ENCODE peak calls at places on chromosomes 16 and 17, in seven cellular contexts. S is GM18507; V is stimulated activated CD8-positive, alpha-beta memory T cell treated with anti-CD3 and anti-CD28 coated beads, Interleukin-12 subunit alpha, Interleukin-12 subunit beta, amount 100 ng/mL, for 4 hours; F is amygdala; H is CD8-positive, alpha-beta T cell; R is HTR-8/SVneo; A is psoas muscle. W is an unnamed sample.

GRCh38 chr17:44170499-44171201 is at the start of gene ASB16:
- DNase-seq in R (no peak), A (peak), V (no peak), F (no peak), H (no peak), S (no peak), W (no peak)

GRCh38 chr17:64355536-64356303 is 34.9 kb downstream of the PECAM1 start:
- DNase-seq in A (peak), R (no peak), F (no peak), H (no peak), V (no peak), S (no peak), W (no peak)

GRCh38 chr16:46901709-46902108 is 17.5 kb downstream of the GPT2 start:
- DNase-seq in F (no peak), V (no peak), A (no peak), S (no peak), H (no peak), R (no peak), W (no peak)

GRCh38 chr16:4550587-4550986 is 5.6 kb upstream of the C16orf96 start:
- DNase-seq in R (no peak), V (no peak), A (no peak), H (no peak), S (no peak), F (no peak), W (no peak)

GRCh38 chr16:22216191-22216831 is 10.2 kb downstream of the EEF2K start:
- DNase-seq in V (no peak), F (no peak), A (no peak), R (no peak), H (no peak), S (no peak), W (no peak)

GRCh38 chr17:38315497-38315896 is 18.5 kb downstream of the MRPL45 start:
- DNase-seq in S (no peak), H (no peak), A (no peak), F (no peak), V (no peak), R (no peak), W (no peak)

GRCh38 chr16:79173101-79173500 is 427.4 kb downstream of the MAF start:
- DNase-seq in V (no peak), H (no peak), A (no peak), R (no peak), F (no peak), S (no peak), W (no peak)

GRCh38 chr16:81537721-81538561 is 93.3 kb downstream of the CMIP start:
- DNase-seq in A (no peak), F (no peak), V (no peak), H (no peak), R (no peak), S (no peak), W (no peak)

GRCh38 chr17:49996495-49997255 is 1.7 kb upstream of the DLX3 start:
- DNase-seq in R (peak), S (peak), F (peak), A (peak), V (peak), H (peak), W (peak)

GRCh38 chr17:42285346-42286050 is 2.8 kb upstream of the STAT5A start:
- DNase-seq in R (no peak), A (no peak), V (no peak), F (no peak), S (no peak), H (no peak), W (no peak)

GRCh38 chr16:89602273-89602951 is 11.0 kb upstream of the DPEP1 start:
- DNase-seq in V (peak), S (no peak), R (peak), A (no peak), H (peak), F (peak), W (no peak)

GRCh38 chr17:58991718-58992331 is 114.9 kb downstream of the TRIM37 start:
- DNase-seq in V (no peak), S (peak), R (peak), A (no peak), H (no peak), F (no peak), W (peak)

GRCh38 chr16:28572659-28573510 is 19.2 kb downstream of the SGF29 start:
- DNase-seq in V (no peak), A (no peak), F (no peak), R (no peak), H (no peak), S (no peak), W (no peak)

GRCh38 chr17:4492762-4493561 is 5.7 kb upstream of the SPNS2 start:
- DNase-seq in F (peak), H (no peak), S (no peak), V (no peak), R (peak), A (no peak), W (no peak)

GRCh38 chr17:55086635-55087058 is 118.1 kb downstream of the STXBP4 start:
- DNase-seq in V (no peak), F (no peak), S (no peak), H (no peak), R (no peak), A (no peak), W (no peak)

GRCh38 chr17:80991645-80992076 is at the start of gene CHMP6:
- DNase-seq in S (peak), A (peak), H (peak), F (peak), V (peak), R (peak), W (peak)

GRCh38 chr16:19415918-19416317 is 1.8 kb upstream of the TMC5 start:
- DNase-seq in F (no peak), A (no peak), H (no peak), R (no peak), S (no peak), V (no peak), W (no peak)

GRCh38 chr17:38461683-38462082 is 33.4 kb downstream of the ARHGAP23 start:
- DNase-seq in S (no peak), R (no peak), V (no peak), H (no peak), F (peak), A (no peak), W (no peak)

GRCh38 chr17:81247339-81247990 is 8.3 kb downstream of the NDUFAF8 start:
- DNase-seq in R (no peak), F (no peak), V (no peak), S (no peak), H (no peak), A (no peak), W (no peak)

GRCh38 chr16:87324411-87325275 is 7.5 kb upstream of the C16orf95 start:
- DNase-seq in A (no peak), F (peak), V (no peak), R (peak), S (peak), H (peak), W (no peak)

GRCh38 chr17:80843741-80844156 is 147.9 kb upstream of the CHMP6 start:
- DNase-seq in A (no peak), V (no peak), H (no peak), F (no peak), R (no peak), S (no peak), W (no peak)

GRCh38 chr16:23788653-23789052 is 33.8 kb downstream of the CHP2 start:
- DNase-seq in S (no peak), V (no peak), A (no peak), R (no peak), F (no peak), H (no peak), W (no peak)

GRCh38 chr17:4708436-4708835 is 2.0 kb upstream of the ARRB2 start:
- DNase-seq in R (no peak), F (no peak), V (no peak), H (peak), S (no peak), A (no peak), W (peak)

GRCh38 chr17:68142595-68142994 is 105.2 kb upstream of the AMZ2 start:
- DNase-seq in H (no peak), F (no peak), A (no peak), V (no peak), S (no peak), R (no peak), W (no peak)

GRCh38 chr17:37743612-37743874 is 1.3 kb downstream of the HNF1B start:
- DNase-seq in F (no peak), H (no peak), S (no peak), V (no peak), A (no peak), R (no peak), W (no peak)

GRCh38 chr17:30530346-30531025 is 53.3 kb downstream of the GOSR1 start:
- DNase-seq in V (no peak), R (no peak), A (no peak), S (no peak), H (no peak), F (no peak), W (no peak)

GRCh38 chr17:48723555-48724239 is 712 bp downstream of the PRAC2 start:
- DNase-seq in F (no peak), H (no peak), R (no peak), V (no peak), S (no peak), A (no peak), W (no peak)

GRCh38 chr16:28499854-28500253 is 5.4 kb downstream of the APOBR start:
- DNase-seq in F (no peak), A (no peak), R (no peak), S (no peak), H (no peak), V (no peak), W (no peak)

GRCh38 chr17:79781691-79782575 is 4.0 kb downstream of the CBX2 start:
- DNase-seq in S (no peak), V (no peak), H (no peak), R (no peak), F (no peak), A (no peak), W (no peak)

GRCh38 chr17:42408076-42408475 is 15.0 kb downstream of the CAVIN1 start:
- DNase-seq in H (no peak), V (no peak), R (no peak), S (no peak), A (no peak), F (peak), W (no peak)

GRCh38 chr17:44655983-44656700 is at the start of gene MEIOC:
- DNase-seq in S (no peak), F (no peak), V (peak), A (no peak), R (peak), H (peak), W (no peak)

GRCh38 chr17:76597156-76598003 is 11.7 kb upstream of the ST6GALNAC2 start:
- DNase-seq in F (no peak), V (no peak), A (no peak), R (no peak), S (no peak), H (no peak), W (peak)

GRCh38 chr17:57458718-57459285 is 202.5 kb downstream of the MSI2 start:
- DNase-seq in S (no peak), H (no peak), R (no peak), F (no peak), V (no peak), A (no peak), W (no peak)